ENCODE peak calls at places on chromosomes 2 and 18, in six cellular contexts. W is Karpas-422, L is GM12878, G is SK-N-SH, B is neural progenitor cell, C is mammary epithelial cell. A is an unnamed sample.

GRCh38 chr2:190283783-190284182 is 35.8 kb downstream of the HIBCH start:
- DNase-seq in W (no peak), L (no peak), G (no peak), B (no peak), C (peak), A (peak)

GRCh38 chr18:7358989-7359726 is 128.3 kb downstream of the LRRC30 start:
- DNase-seq in W (no peak), L (no peak), G (peak), B (no peak), C (no peak), A (no peak)

GRCh38 chr2:237695201-237695780 is 67.9 kb downstream of the LRRFIP1 start:
- DNase-seq in W (peak), L (peak), G (no peak), B (no peak), C (peak), A (peak)

GRCh38 chr2:98269274-98269673 is 77.0 kb upstream of the CNGA3 start:
- DNase-seq in W (peak), L (no peak), G (peak), B (peak), C (peak), A (peak)

GRCh38 chr18:22465859-22466602 is 48.3 kb upstream of the CTAGE1 start:
- DNase-seq in W (no peak), L (no peak), G (no peak), B (no peak), C (peak), A (peak)

GRCh38 chr2:51734115-51734514 is 702.2 kb upstream of the NRXN1 start:
- DNase-seq in W (no peak), L (no peak), G (no peak), B (no peak), C (no peak), A (no peak)

GRCh38 chr2:101473911-101474751 is 781 bp downstream of the RFX8 start:
- DNase-seq in W (no peak), L (no peak), G (peak), B (peak), C (peak), A (peak)

GRCh38 chr18:9530226-9531009 is 55.1 kb downstream of the RALBP1 start:
- DNase-seq in W (no peak), L (no peak), G (no peak), B (no peak), C (no peak), A (no peak)

GRCh38 chr2:56175779-56176178 is 8.0 kb upstream of the CCDC85A start:
- DNase-seq in W (no peak), L (no peak), G (no peak), B (no peak), C (no peak), A (no peak)

GRCh38 chr18:41875094-41875780 is 79.8 kb upstream of the PIK3C3 start:
- DNase-seq in W (no peak), L (no peak), G (no peak), B (no peak), C (peak), A (peak)

GRCh38 chr2:221529943-221530652 is 42.0 kb downstream of the EPHA4 start:
- DNase-seq in W (no peak), L (no peak), G (no peak), B (no peak), C (peak), A (peak)

GRCh38 chr2:83686863-83687262 is 772.2 kb downstream of the SUCLG1 start:
- DNase-seq in W (no peak), L (no peak), G (no peak), B (no peak), C (no peak), A (no peak)

GRCh38 chr2:112168422-112169124 is 30.4 kb downstream of the FBLN7 start:
- DNase-seq in W (no peak), L (no peak), G (no peak), B (no peak), C (peak), A (no peak)

GRCh38 chr2:68921646-68922045 is 31.0 kb downstream of the GKN2 start:
- DNase-seq in W (no peak), L (no peak), G (no peak), B (no peak), C (peak), A (peak)

GRCh38 chr18:51563401-51563800 is 365.9 kb upstream of the MEX3C start:
- DNase-seq in W (no peak), L (no peak), G (no peak), B (peak), C (no peak), A (no peak)

GRCh38 chr2:208781166-208781565 is 374.6 kb downstream of the PTH2R start:
- DNase-seq in W (no peak), L (no peak), G (no peak), B (no peak), C (no peak), A (no peak)

GRCh38 chr2:12948963-12949353 is 232.2 kb downstream of the TRIB2 start:
- DNase-seq in W (no peak), L (no peak), G (no peak), B (no peak), C (no peak), A (no peak)

GRCh38 chr18:74066018-74066417 is 81.6 kb downstream of the FBXO15 start:
- DNase-seq in W (no peak), L (no peak), G (no peak), B (no peak), C (no peak), A (no peak)

GRCh38 chr2:215870088-215870490 is 143.3 kb downstream of the MREG start:
- DNase-seq in W (no peak), L (no peak), G (no peak), B (no peak), C (peak), A (peak)

GRCh38 chr18:9147440-9148238 is 11.1 kb downstream of the ANKRD12 start:
- DNase-seq in W (peak), L (peak), G (peak), B (peak), C (peak), A (peak)

GRCh38 chr2:156356006-156356764 is 23.7 kb upstream of the NR4A2 start:
- DNase-seq in W (no peak), L (no peak), G (no peak), B (no peak), C (peak), A (peak)

GRCh38 chr2:198203306-198203705 is 398.9 kb downstream of the PLCL1 start:
- DNase-seq in W (no peak), L (no peak), G (no peak), B (no peak), C (peak), A (no peak)

GRCh38 chr2:106575955-106576354 is 88.8 kb downstream of the CD8B2 start:
- DNase-seq in W (no peak), L (no peak), G (peak), B (peak), C (no peak), A (no peak)

GRCh38 chr2:227325824-227326195 is 759 bp downstream of the MFF start:
- DNase-seq in W (no peak), L (no peak), G (peak), B (peak), C (peak), A (peak)

GRCh38 chr18:9612215-9612830 is 2.0 kb downstream of the PPP4R1 start:
- DNase-seq in W (peak), L (no peak), G (peak), B (peak), C (peak), A (peak)

GRCh38 chr2:23124214-23124735 is 260.7 kb upstream of the KLHL29 start:
- DNase-seq in W (no peak), L (no peak), G (no peak), B (no peak), C (no peak), A (no peak)

GRCh38 chr2:60706021-60706420 is 50.0 kb upstream of the PAPOLG start:
- DNase-seq in W (no peak), L (no peak), G (no peak), B (no peak), C (peak), A (peak)

GRCh38 chr2:131035112-131035825 is 58.0 kb downstream of the FAM168B start:
- DNase-seq in W (no peak), L (no peak), G (peak), B (no peak), C (no peak), A (no peak)

GRCh38 chr2:203446071-203446481 is 89.0 kb downstream of the RAPH1 start:
- DNase-seq in W (no peak), L (no peak), G (no peak), B (no peak), C (peak), A (peak)

GRCh38 chr2:99697811-99698568 is 208.2 kb upstream of the REV1 start:
- DNase-seq in W (no peak), L (no peak), G (no peak), B (no peak), C (peak), A (peak)
- H3K9ac ChIP-seq in W (no peak), L (no peak), G (no peak), B (no peak), C (no peak), A (no peak)

DNA sequence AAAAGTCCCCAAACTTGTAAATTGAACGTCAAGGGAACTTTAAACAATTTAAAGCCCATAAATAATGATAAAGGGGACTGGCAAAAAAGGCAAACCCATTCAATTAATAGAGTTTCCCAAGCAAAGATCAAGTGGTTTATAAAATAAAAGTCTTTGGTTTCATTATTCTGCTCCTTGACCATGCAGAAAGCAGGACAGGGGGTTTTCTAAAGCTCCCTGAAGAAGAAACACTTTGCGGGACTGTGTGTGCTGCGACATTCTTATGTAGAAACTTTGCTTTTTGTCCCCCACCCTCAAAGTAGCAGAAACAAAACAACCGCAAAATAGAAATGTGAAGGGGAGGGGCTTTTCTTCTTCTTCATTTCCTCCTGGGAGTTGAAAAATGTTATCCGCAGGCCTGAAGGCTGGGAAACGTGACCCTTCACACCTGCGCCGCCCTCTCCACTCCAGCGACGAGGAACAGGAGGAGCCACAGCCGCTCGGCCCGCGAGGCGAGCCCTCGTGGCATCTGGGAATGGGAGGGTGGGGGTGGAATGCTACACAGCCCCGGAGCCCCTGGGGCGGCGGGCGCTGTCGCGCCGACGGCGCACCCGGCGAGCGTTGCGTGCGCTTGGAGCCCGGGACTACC is 4.2 kb upstream of the GBX2 start:
- DNase-seq in W (no peak), L (no peak), G (peak), B (peak), C (no peak), A (no peak)
- H3K4me3 ChIP-seq in W (no peak), L (no peak), G (no peak), B (no peak), C (no peak), A (no peak)

GRCh38 chr18:60623331-60623730 is 250.8 kb upstream of the MC4R start:
- DNase-seq in W (no peak), L (no peak), G (no peak), B (no peak), C (no peak), A (no peak)
- H3K27ac ChIP-seq in W (no peak), L (no peak), G (peak), B (no peak), C (no peak), A (no peak)

GRCh38 chr2:157625311-157625710 is 3.4 kb downstream of the ACVR1C start:
- DNase-seq in W (no peak), L (no peak), G (no peak), B (no peak), C (no peak), A (no peak)

GRCh38 chr2:157627594-157628281 is 926 bp downstream of the ACVR1C start:
- DNase-seq in W (no peak), L (no peak), G (no peak), B (peak), C (no peak), A (peak)

GRCh38 chr2:157628282-157628531 is 457 bp downstream of the ACVR1C start:
- DNase-seq in W (no peak), L (no peak), G (no peak), B (no peak), C (peak), A (no peak)

GRCh38 chr2:157628532-157629415 is at the start of gene ACVR1C:
- DNase-seq in W (no peak), L (no peak), G (peak), B (peak), C (peak), A (peak)
- H3K9ac ChIP-seq in W (no peak), L (no peak), G (no peak), B (no peak), C (no peak), A (no peak)